ENCODE peak calls at places on chromosomes 5 and 9, in ten cellular contexts. C is choroid plexus epithelial cell, Q is WTC11, O is heart right ventricle, I is GM10248, M is progenitor cell of endocrine pancreas, F is mesothelial cell of epicardium, G is neural progenitor cell, X is GM06990, H is fibroblast of the aortic adventitia. Y is an unnamed sample.

GRCh38 chr5:94969174-94969573 is 315.7 kb downstream of the MCTP1 start:
- DNase-seq in Q (no peak), G (peak), C (peak), F (no peak), X (no peak), O (no peak), I (peak), H (peak), M (no peak), Y (no peak)

GRCh38 chr5:61026004-61026403 is 81.0 kb downstream of the NDUFAF2 start:
- DNase-seq in I (no peak), O (no peak), C (no peak), Q (no peak), X (no peak), F (no peak), M (no peak), H (no peak), G (no peak), Y (no peak)

GRCh38 chr9:87206064-87206661 is 258.9 kb upstream of the GAS1 start:
- DNase-seq in I (no peak), X (no peak), F (no peak), C (peak), M (no peak), G (no peak), O (no peak), Q (no peak), H (no peak), Y (no peak)

GRCh38 chr9:20513126-20513913 is 109.0 kb downstream of the MLLT3 start:
- DNase-seq in Q (no peak), F (no peak), X (no peak), M (no peak), O (no peak), H (no peak), C (peak), G (no peak), I (no peak), Y (no peak)

GRCh38 chr5:34843482-34843881 is 4.5 kb downstream of the TTC23L start:
- DNase-seq in H (peak), I (no peak), F (no peak), C (peak), X (no peak), G (no peak), M (no peak), Q (no peak), O (no peak), Y (no peak)

GRCh38 chr5:19874811-19875210 is 113.2 kb downstream of the CDH18 start:
- DNase-seq in M (no peak), F (no peak), O (no peak), C (no peak), G (no peak), X (no peak), I (no peak), Q (no peak), H (no peak), Y (no peak)

GRCh38 chr9:123438821-123439220 is 82.8 kb downstream of the CRB2 start:
- DNase-seq in G (peak), C (peak), M (no peak), O (no peak), X (no peak), I (no peak), Q (peak), H (no peak), F (no peak), Y (no peak)

GRCh38 chr5:168710706-168711105 is 131.5 kb upstream of the PANK3 start:
- DNase-seq in Q (no peak), O (no peak), C (no peak), G (no peak), X (no peak), F (no peak), I (no peak), H (no peak), M (no peak), Y (no peak)

GRCh38 chr9:84563691-84564090 is 105.8 kb upstream of the NTRK2 start:
- DNase-seq in C (no peak), Q (no peak), F (no peak), G (no peak), O (no peak), X (no peak), M (no peak), H (no peak), I (no peak), Y (no peak)

GRCh38 chr9:91214086-91214485 is 147.6 kb downstream of the AUH start:
- DNase-seq in X (no peak), M (no peak), I (no peak), H (no peak), G (no peak), O (no peak), F (no peak), C (peak), Q (no peak), Y (no peak)

GRCh38 chr9:118362596-118362995 is 658.4 kb downstream of the TLR4 start:
- DNase-seq in I (no peak), C (no peak), X (no peak), M (no peak), H (no peak), Q (no peak), O (no peak), F (no peak), G (no peak), Y (no peak)

GRCh38 chr5:93800988-93801811 is 59.8 kb upstream of the POU5F2 start:
- DNase-seq in H (peak), M (no peak), Q (no peak), O (peak), C (peak), G (peak), F (no peak), I (peak), X (peak), Y (no peak)

GRCh38 chr5:13695076-13695712 is 249.3 kb downstream of the DNAH5 start:
- DNase-seq in H (no peak), M (no peak), G (no peak), X (no peak), C (no peak), Q (no peak), F (no peak), I (no peak), O (no peak), Y (no peak)

DNA sequence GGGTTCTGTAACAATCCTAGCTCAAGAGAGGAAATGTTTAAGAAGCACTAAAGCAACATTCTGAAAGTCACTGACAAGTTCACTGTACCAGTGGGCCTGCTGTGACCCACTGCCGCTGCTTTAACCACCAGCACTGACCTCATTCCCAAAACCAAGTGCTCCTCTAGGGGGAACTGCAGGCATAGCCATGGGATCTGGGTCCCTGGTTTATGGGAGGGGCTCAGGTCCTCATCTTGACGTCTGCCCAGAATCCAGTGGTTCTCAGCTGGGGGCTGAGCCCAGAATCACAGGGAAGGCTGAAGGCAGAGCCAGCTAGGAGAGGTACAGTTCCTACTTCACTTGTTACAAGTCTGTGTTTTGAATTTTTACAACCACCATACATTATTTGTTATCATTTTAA is 36.1 kb upstream of the SLC2A8 start:
- DNase-seq in F (no peak), C (peak), H (peak), Q (peak), G (peak), M (no peak), X (no peak), I (no peak), O (no peak), Y (no peak)
- TF ChIP-seq CTCF in F (no peak), C (peak), H (peak), Q (no peak), G (peak), M (no peak), X (no peak), I (no peak), O (peak), Y (no peak)

GRCh38 chr5:50922942-50923767 is 256.7 kb downstream of the PARP8 start:
- DNase-seq in M (no peak), O (peak), F (no peak), Q (no peak), H (no peak), I (no peak), G (no peak), X (no peak), C (no peak), Y (no peak)
- TF ChIP-seq CTCF in M (no peak), O (no peak), F (no peak), Q (peak), H (no peak), I (no peak), G (no peak), X (no peak), C (no peak), Y (peak)

GRCh38 chr9:18824095-18824666 is 208.8 kb downstream of the SAXO1 start:
- DNase-seq in H (peak), X (no peak), O (no peak), M (no peak), C (peak), I (no peak), G (no peak), F (no peak), Q (no peak), Y (no peak)
- TF ChIP-seq CTCF in H (peak), X (peak), O (peak), M (peak), C (peak), I (peak), G (peak), F (no peak), Q (no peak), Y (peak)

GRCh38 chr5:170070556-170071412 is 34.9 kb upstream of the FOXI1 start:
- DNase-seq in C (peak), H (peak), G (peak), Q (peak), M (peak), X (no peak), O (peak), F (peak), I (no peak), Y (no peak)
- TF ChIP-seq CTCF in C (peak), H (peak), G (peak), Q (peak), M (peak), X (peak), O (peak), F (peak), I (peak), Y (peak)

GRCh38 chr9:10612649-10613398 is at the start of gene PTPRD:
- DNase-seq in H (peak), M (peak), G (peak), C (peak), F (peak), X (peak), Q (peak), O (no peak), I (peak), Y (peak)
- TF ChIP-seq CTCF in H (peak), M (peak), G (peak), C (peak), F (no peak), X (no peak), Q (no peak), O (no peak), I (no peak), Y (peak)

GRCh38 chr5:78162253-78162862 is 132.1 kb downstream of the AP3B1 start:
- DNase-seq in O (no peak), F (no peak), G (peak), X (no peak), I (peak), C (peak), Q (no peak), M (no peak), H (peak), Y (no peak)
- TF ChIP-seq CTCF in O (peak), F (peak), G (peak), X (peak), I (peak), C (peak), Q (peak), M (peak), H (peak), Y (peak)

GRCh38 chr5:42889311-42889933 is 77.7 kb upstream of the SELENOP start:
- DNase-seq in X (no peak), G (peak), M (peak), F (peak), O (peak), H (peak), C (peak), I (peak), Q (peak), Y (no peak)

GRCh38 chr5:42898760-42899159 is 87.1 kb upstream of the SELENOP start:
- DNase-seq in I (no peak), F (no peak), X (no peak), G (no peak), Q (no peak), O (no peak), M (no peak), H (no peak), C (no peak), Y (no peak)

GRCh38 chr5:42888771-42889170 is 77.1 kb upstream of the SELENOP start:
- DNase-seq in H (no peak), M (no peak), F (no peak), O (no peak), I (no peak), X (no peak), G (no peak), Q (no peak), C (no peak), Y (no peak)

GRCh38 chr5:42896523-42896922 is 84.8 kb upstream of the SELENOP start:
- DNase-seq in G (no peak), M (no peak), H (no peak), Q (no peak), I (no peak), F (no peak), O (no peak), X (no peak), C (no peak), Y (no peak)

DNA sequence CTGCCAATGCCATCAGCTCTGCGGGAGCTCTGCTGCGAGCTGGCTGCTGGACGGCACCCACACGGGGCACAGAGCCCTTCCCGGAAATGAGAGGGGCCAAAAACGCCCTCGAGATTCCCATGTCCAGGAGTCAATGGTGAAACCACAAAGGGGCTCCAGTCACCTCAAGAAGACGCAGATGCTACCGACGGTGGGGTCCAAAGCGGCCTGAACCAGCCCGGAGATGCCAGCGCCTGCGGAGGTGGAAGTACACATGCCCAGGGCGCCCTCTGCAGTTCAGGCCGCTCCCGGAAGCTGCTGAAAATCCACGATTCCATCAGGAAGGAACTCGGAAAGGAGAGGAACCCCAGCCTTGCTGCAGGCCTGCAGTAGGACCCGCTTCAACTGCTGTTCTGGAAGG is 82.4 kb upstream of the SELENOP start:
- DNase-seq in Q (peak), F (no peak), G (peak), I (no peak), M (no peak), O (no peak), H (no peak), C (peak), X (no peak), Y (no peak)
- TF ChIP-seq CTCF in Q (peak), F (no peak), G (peak), I (no peak), M (peak), O (peak), H (peak), C (peak), X (peak), Y (peak)

GRCh38 chr5:158811350-158811749 is 288.4 kb downstream of the EBF1 start:
- DNase-seq in I (no peak), C (no peak), H (no peak), M (no peak), G (no peak), X (no peak), F (no peak), Q (no peak), O (no peak), Y (no peak)
- TF ChIP-seq CTCF in I (no peak), C (peak), H (no peak), M (no peak), G (no peak), X (no peak), F (no peak), Q (no peak), O (no peak), Y (peak)

GRCh38 chr5:44860267-44860666 is 51.5 kb downstream of the MRPS30 start:
- DNase-seq in M (no peak), G (no peak), F (no peak), I (no peak), H (no peak), X (no peak), C (no peak), O (no peak), Q (no peak), Y (no peak)

GRCh38 chr5:44868541-44868940 is 59.8 kb downstream of the MRPS30 start:
- DNase-seq in H (no peak), G (no peak), F (no peak), C (no peak), X (no peak), O (no peak), M (no peak), I (no peak), Q (no peak), Y (no peak)

DNA sequence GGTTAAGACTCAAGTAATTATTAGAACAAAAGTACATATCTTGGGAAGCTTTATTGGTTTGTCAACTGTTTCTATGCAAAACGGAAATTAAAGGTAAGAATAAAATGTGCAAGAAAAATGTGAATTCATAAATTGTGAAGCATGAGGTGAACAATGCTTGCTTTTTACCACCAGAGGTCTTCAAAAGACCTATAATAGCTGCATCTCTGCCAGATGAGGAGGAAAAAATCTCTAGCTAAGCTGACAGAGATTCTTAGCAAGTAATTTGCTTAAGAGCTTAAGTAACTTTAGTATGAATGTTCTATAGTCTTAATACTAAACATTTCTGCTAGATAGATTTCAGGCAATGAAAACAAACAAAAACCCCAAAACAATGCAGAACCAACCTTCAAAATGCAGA is 54.1 kb downstream of the MRPS30 start:
- DNase-seq in H (peak), F (no peak), X (no peak), O (no peak), M (no peak), G (no peak), C (peak), I (peak), Q (no peak), Y (no peak)
- TF ChIP-seq CTCF in H (peak), F (no peak), X (peak), O (peak), M (peak), G (peak), C (peak), I (peak), Q (peak), Y (peak)

Y was measured in chondrocyte.